ENCODE peak calls at places on chromosomes 7 and 10, in five cellular contexts. E is fibroblast of the aortic adventitia, C is tibial artery, N is OCI-LY7, X is tibial nerve. J is an unnamed sample.

GRCh38 chr10:80057171-80057570 is 21.3 kb upstream of the TMEM254 start:
- DNase-seq in E (no peak), C (no peak), N (no peak), X (no peak), J (no peak)

GRCh38 chr10:69948261-69948660 is 104.4 kb upstream of the MACROH2A2 start:
- DNase-seq in E (no peak), C (no peak), N (no peak), X (no peak), J (no peak)

GRCh38 chr7:105853931-105854419 is 22.4 kb downstream of the ATXN7L1 start:
- DNase-seq in E (no peak), C (no peak), N (no peak), X (no peak), J (no peak)

GRCh38 chr10:8174762-8175161 is 120.3 kb downstream of the GATA3 start:
- DNase-seq in E (no peak), C (no peak), N (no peak), X (no peak), J (no peak)

GRCh38 chr7:100867040-100867795 is at the start of gene TRIP6:
- DNase-seq in E (peak), C (peak), N (no peak), X (peak), J (no peak)

GRCh38 chr7:10950494-10950893 is 23.2 kb upstream of the PHF14 start:
- DNase-seq in E (no peak), C (no peak), N (no peak), X (no peak), J (no peak)

GRCh38 chr10:120587061-120587460 is 130.0 kb downstream of the PLPP4 start:
- DNase-seq in E (no peak), C (no peak), N (no peak), X (no peak), J (no peak)

GRCh38 chr7:84665339-84665738 is 470.8 kb upstream of the SEMA3A start:
- DNase-seq in E (no peak), C (no peak), N (no peak), X (no peak), J (no peak)

GRCh38 chr7:93202594-93203273 is 23.5 kb downstream of the HEPACAM2 start:
- DNase-seq in E (no peak), C (no peak), N (no peak), X (no peak), J (no peak)

GRCh38 chr10:116848032-116848911 is 1.0 kb upstream of the ENO4 start:
- DNase-seq in E (no peak), C (no peak), N (no peak), X (no peak), J (peak)

GRCh38 chr10:132054564-132054963 is 11.2 kb upstream of the JAKMIP3 start:
- DNase-seq in E (no peak), C (no peak), N (no peak), X (no peak), J (no peak)

GRCh38 chr7:93948106-93948505 is 26.6 kb downstream of the GNG11 start:
- DNase-seq in E (no peak), C (no peak), N (no peak), X (no peak), J (no peak)

GRCh38 chr10:86538547-86538946 is 17.0 kb upstream of the WAPL start:
- DNase-seq in E (peak), C (no peak), N (no peak), X (no peak), J (peak)

DNA sequence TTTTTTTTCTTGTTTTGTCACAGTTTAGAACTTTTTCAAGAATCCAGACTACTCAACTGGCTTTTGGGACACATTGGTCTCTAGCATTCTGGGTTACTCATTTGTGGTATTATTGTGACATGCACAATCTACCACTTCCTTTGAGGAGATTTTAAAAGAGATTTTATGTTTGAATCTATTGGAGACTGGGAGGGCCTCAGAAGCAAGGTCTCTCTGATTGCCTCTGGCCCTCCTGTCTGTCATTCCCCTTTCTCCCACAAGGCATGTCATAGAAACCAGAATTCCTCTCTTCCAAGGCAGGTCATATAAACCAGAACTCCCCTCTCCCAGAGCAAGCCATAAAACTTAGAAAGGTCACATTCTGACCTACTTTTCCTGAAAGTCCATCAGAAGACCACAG is 777.6 kb downstream of the PHTF2 start:
- DNase-seq in E (no peak), C (no peak), N (no peak), X (no peak), J (no peak)
- TF ChIP-seq CTCF in E (no peak), C (no peak), N (no peak), X (no peak), J (no peak)

GRCh38 chr7:142745091-142745635 is 4.1 kb upstream of the PRSS1 start:
- DNase-seq in E (no peak), C (no peak), N (no peak), X (no peak), J (no peak)
- H3K4me3 ChIP-seq in E (no peak), C (no peak), N (no peak), X (no peak), J (no peak)

DNA sequence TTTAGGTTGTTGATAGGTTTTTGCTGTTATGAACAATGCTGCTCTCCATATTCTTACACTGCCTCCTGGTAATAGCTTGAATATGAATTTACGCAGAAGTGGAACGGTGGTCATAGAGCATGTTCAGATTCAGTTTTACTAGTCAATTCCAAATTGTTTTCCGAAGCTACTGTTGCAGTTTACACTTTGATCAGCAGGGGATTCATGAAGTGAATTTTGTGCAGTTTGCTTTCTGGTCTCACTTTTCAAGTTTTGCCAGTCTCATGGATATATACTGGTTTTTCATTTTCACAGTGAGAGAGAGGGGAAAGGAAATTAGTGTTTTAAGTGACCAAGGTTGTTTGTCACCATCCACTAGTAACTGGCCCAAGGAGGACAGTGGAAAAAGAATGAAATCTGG is 171.3 kb downstream of the PRKCQ start:
- DNase-seq in E (no peak), C (no peak), N (no peak), X (no peak), J (no peak)
- TF ChIP-seq CTCF in E (peak), C (no peak), N (peak), X (no peak), J (peak)

DNA sequence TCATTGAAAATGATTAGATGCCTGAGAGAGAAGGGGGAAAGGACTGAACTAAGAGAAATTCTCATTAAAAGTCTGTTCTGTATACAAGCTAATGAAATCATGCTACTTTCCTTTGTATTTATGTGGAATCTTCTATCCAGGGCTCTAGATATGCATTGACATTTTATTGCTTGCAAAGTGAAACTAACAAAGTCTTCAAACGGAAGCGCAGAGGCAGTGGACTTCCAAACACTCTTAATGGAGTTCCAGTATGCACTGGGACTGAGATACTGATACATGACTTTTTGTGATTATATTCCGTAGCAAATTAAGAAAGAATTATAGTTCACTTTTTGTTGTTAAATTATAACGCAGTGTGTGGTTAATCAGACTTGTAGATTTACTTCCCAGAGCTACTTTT is 166.8 kb upstream of the TBX20 start:
- DNase-seq in E (peak), C (no peak), N (no peak), X (no peak), J (no peak)
- H3K4me3 ChIP-seq in E (peak), C (no peak), N (no peak), X (no peak), J (no peak)

GRCh38 chr7:45984386-45985295 is 63.6 kb upstream of the IGFBP3 start:
- DNase-seq in E (no peak), C (no peak), N (no peak), X (no peak), J (no peak)

GRCh38 chr7:45983720-45984032 is 62.6 kb upstream of the IGFBP3 start:
- DNase-seq in E (no peak), C (peak), N (no peak), X (no peak), J (no peak)

GRCh38 chr7:45986355-45987298 is 65.6 kb upstream of the IGFBP3 start:
- DNase-seq in E (no peak), C (no peak), N (no peak), X (no peak), J (no peak)

GRCh38 chr7:45987521-45988290 is 66.6 kb upstream of the IGFBP3 start:
- DNase-seq in E (no peak), C (peak), N (no peak), X (no peak), J (no peak)

DNA sequence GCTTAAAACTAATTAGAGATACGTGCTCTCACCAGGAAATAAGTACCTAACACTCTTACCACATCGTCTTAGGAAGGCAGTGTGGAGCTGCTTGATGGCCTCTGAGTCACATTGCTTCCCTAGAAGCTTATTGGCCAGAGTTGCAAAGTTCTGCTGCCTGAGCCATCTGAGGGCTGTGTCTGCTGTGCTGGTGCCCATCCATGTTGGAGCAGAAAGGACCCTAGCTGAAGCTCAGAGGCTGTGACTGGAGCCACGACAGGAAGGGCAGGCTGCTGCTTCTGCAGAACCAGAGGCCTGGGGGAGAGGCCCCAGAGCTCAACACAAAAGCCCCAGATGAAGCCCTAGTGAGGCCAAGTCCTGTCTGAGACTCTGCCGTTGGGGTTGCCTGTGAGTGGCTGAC is 64.8 kb upstream of the IGFBP3 start:
- DNase-seq in E (peak), C (no peak), N (no peak), X (no peak), J (no peak)
- TF ChIP-seq CTCF in E (no peak), C (no peak), N (no peak), X (no peak), J (no peak)